ENCODE peak calls at places on chromosomes 11 and 22, in five cellular contexts. K is fibroblast of mammary gland, H is foreskin fibroblast, F is A549, Q is AG10803. U is an unnamed sample.
A peak's percentile ranks its signal among the peaks of the same experiment; 100 is the strongest.

GRCh38 chr11:7098235-7098832 is 9.5 kb downstream of the RBMXL2 start:
- DNase-seq in H (peak; percentile 75), Q (peak; percentile 51), K (peak; percentile 59), F (peak; percentile 60), U (no peak)

GRCh38 chr22:20503816-20504215 is 3.6 kb upstream of the MED15 start:
- DNase-seq in H (no peak), K (no peak), F (peak; percentile 75), Q (no peak), U (no peak)

GRCh38 chr11:121374286-121374985 is 77.7 kb upstream of the SORL1 start:
- DNase-seq in K (no peak), F (no peak), H (no peak), Q (no peak), U (no peak)

GRCh38 chr22:17816649-17817048 is 42.4 kb upstream of the BID start:
- DNase-seq in H (no peak), F (no peak), K (no peak), Q (no peak), U (no peak)

GRCh38 chr11:62664405-62665074 is 470 bp downstream of the C11orf98 start:
- DNase-seq in F (peak; percentile 72), K (peak; percentile 43), Q (peak; percentile 30), H (peak; percentile 58), U (no peak)

GRCh38 chr11:133038850-133039249 is 493.5 kb downstream of the OPCML start:
- DNase-seq in H (peak; percentile 15), Q (peak; percentile 52), K (no peak), F (no peak), U (no peak)

GRCh38 chr11:34650528-34650927 is 29.6 kb downstream of the EHF start:
- DNase-seq in K (peak; percentile 45), H (no peak), F (no peak), Q (no peak), U (no peak)

GRCh38 chr11:111559791-111560190 is 19.3 kb downstream of the LAYN start:
- DNase-seq in Q (no peak), H (no peak), K (no peak), F (no peak), U (no peak)

GRCh38 chr22:43497956-43498855 is 86.4 kb downstream of the MPPED1 start:
- DNase-seq in K (no peak), Q (no peak), H (no peak), F (no peak), U (no peak)

DNA sequence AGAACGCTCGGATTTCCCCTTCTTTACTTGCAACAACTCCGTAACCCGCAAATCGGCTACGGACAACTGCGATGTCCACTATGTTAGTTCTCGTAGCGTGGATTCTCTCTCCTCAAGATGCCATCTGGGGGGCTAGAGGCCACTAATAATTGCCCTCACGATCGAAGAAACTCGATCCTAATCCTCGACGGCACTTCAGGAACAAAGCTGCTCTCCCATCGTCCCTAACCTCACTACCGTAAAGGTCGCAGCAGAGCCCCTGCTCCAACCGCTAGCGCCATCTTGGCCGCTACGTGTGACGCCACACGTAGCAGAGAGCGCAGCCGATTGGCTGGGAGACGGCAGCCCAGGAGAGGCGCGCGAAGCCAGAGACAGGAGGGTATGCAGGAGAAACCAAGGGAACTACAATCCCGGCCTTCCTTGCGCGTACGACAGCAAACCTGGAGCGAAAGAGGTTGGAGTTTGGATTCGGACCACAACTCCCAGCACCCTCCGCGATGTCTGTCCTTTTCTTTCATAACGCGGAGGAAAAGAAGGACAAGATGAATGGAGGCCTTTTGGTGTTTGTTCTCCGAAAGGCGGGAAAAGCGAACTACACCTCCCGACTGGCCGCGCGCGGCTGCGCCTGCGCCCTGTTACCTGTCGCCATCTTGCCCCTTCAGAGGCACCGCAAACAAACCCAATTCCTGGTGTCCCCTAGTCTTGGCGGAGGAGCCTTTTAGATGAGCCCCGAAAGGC is at the start of gene EMSY:
- DNase-seq in K (peak; percentile 99), H (peak; percentile 100), Q (peak; percentile 100), F (peak; percentile 99), U (peak; percentile 99)
- TF ChIP-seq CTCF in K (no peak), H (no peak), Q (no peak), F (no peak), U (no peak)

GRCh38 chr11:101913631-101914030 is 1.2 kb upstream of the CEP126 start:
- DNase-seq in Q (no peak), H (no peak), K (no peak), F (no peak), U (no peak)

GRCh38 chr11:101916422-101916821 is at the start of gene ANGPTL5:
- DNase-seq in Q (no peak), F (no peak), H (no peak), K (no peak), U (no peak)

GRCh38 chr11:101914737-101915426 is at the start of gene CEP126:
- DNase-seq in Q (peak; percentile 95), H (peak; percentile 98), K (peak; percentile 93), F (peak; percentile 94), U (peak; percentile 74)

GRCh38 chr11:101914349-101914736 is 467 bp upstream of the CEP126 start:
- DNase-seq in H (peak; percentile 68), F (no peak), Q (peak; percentile 64), K (peak; percentile 57), U (no peak)

GRCh38 chr11:101915811-101916291 is 471 bp downstream of the ANGPTL5 start:
- DNase-seq in Q (peak; percentile 75), F (peak; percentile 45), K (peak; percentile 89), H (peak; percentile 70), U (no peak)
- H3K4me3 ChIP-seq in Q (peak overlapping the region; percentile 83), F (peak overlapping the region; percentile 49), K (peak overlapping the region; percentile 83), H (peak overlapping the region; percentile 61), U (peak overlapping the region; percentile 85)

GRCh38 chr22:24841261-24841660 is 35.2 kb downstream of the SGSM1 start:
- DNase-seq in K (no peak), H (no peak), F (no peak), Q (no peak), U (no peak)
- TF ChIP-seq CTCF in K (no peak), H (no peak), F (no peak), Q (no peak), U (no peak)

DNA sequence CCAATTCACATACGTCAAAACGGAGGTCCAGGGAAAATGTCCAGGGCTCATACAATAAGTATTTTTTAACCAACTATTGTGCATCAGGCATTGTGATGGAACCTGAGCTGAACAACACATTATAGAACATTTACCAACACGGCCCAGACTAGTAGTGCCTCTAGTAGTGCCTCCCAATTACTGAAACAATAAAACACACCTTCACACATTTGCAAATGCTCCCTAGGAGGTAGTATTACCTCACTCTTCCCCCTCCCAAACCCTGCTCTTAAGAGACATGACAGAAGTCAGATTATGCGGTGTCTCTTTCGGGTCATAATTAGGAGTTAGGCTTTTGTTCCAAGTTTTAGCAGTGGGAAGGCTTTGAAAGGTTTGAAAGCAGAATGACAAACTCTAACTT is 61.1 kb downstream of the PAK1 start:
- DNase-seq in K (no peak), H (no peak), Q (no peak), F (no peak), U (no peak)
- H3K4me3 ChIP-seq in K (no peak overlapping the region), H (no peak overlapping the region), Q (no peak overlapping the region), F (no peak overlapping the region), U (no peak overlapping the region)

GRCh38 chr11:36271794-36272409 is 17.3 kb downstream of the COMMD9 start:
- DNase-seq in F (no peak), H (no peak), K (no peak), Q (no peak), U (no peak)
- TF ChIP-seq CTCF in F (no peak), H (peak; percentile 8), K (no peak), Q (no peak), U (no peak)